ENCODE peak calls at places on chromosomes 3 and 15, in seven cellular contexts. Z is upper lobe of right lung, J is A549, D is kidney, W is psoas muscle, M is lower lobe of right lung, X is adipocyte. A is an unnamed sample. For H3K4me1, the result is how much of the 10 kb centered on the place peaks cover.

GRCh38 chr15:88717342-88718017 is 78.7 kb downstream of the ISG20 start:
- DNase-seq in Z (no peak), J (no peak), D (no peak), W (no peak), M (no peak), X (no peak), A (no peak)

GRCh38 chr3:158200973-158201372 is 91.1 kb downstream of the RSRC1 start:
- DNase-seq in Z (no peak), J (no peak), D (no peak), W (no peak), M (no peak), X (no peak), A (no peak)

GRCh38 chr3:102129774-102130608 is 280.7 kb downstream of the NFKBIZ start:
- DNase-seq in Z (no peak), J (peak), D (no peak), W (no peak), M (no peak), X (peak), A (peak)

GRCh38 chr15:38551720-38552627 is 12.6 kb downstream of the RASGRP1 start:
- DNase-seq in Z (no peak), J (no peak), D (no peak), W (no peak), M (no peak), X (no peak), A (no peak)

GRCh38 chr3:13280856-13281656 is 139.1 kb downstream of the NUP210 start:
- DNase-seq in Z (peak), J (no peak), D (no peak), W (peak), M (peak), X (no peak), A (no peak)

GRCh38 chr3:43296565-43296964 is 10.2 kb downstream of the SNRK start:
- DNase-seq in Z (no peak), J (no peak), D (no peak), W (no peak), M (peak), X (peak), A (no peak)

GRCh38 chr15:62112616-62113593 is 46.1 kb downstream of the C2CD4A start:
- DNase-seq in Z (no peak), J (peak), D (no peak), W (no peak), M (no peak), X (peak), A (peak)

GRCh38 chr15:60635507-60636352 is 156.8 kb upstream of the ICE2 start:
- DNase-seq in Z (no peak), J (no peak), D (no peak), W (no peak), M (no peak), X (no peak), A (no peak)

GRCh38 chr3:138898301-138898700 is 48.6 kb downstream of the FOXL2 start:
- DNase-seq in Z (no peak), J (no peak), D (no peak), W (no peak), M (no peak), X (peak), A (no peak)

GRCh38 chr3:60756636-60757035 is 494.6 kb downstream of the FHIT start:
- DNase-seq in Z (no peak), J (no peak), D (no peak), W (no peak), M (no peak), X (no peak), A (no peak)

GRCh38 chr3:128278761-128279593 is 125.7 kb downstream of the EEFSEC start:
- DNase-seq in Z (peak), J (no peak), D (peak), W (peak), M (peak), X (peak), A (peak)

GRCh38 chr15:101404245-101404644 is 85.3 kb downstream of the PCSK6 start:
- DNase-seq in Z (peak), J (no peak), D (no peak), W (no peak), M (no peak), X (no peak), A (no peak)

GRCh38 chr15:50906954-50907865 is 1.3 kb upstream of the AP4E1 start:
- DNase-seq in Z (no peak), J (peak), D (no peak), W (no peak), M (no peak), X (peak), A (peak)

GRCh38 chr3:120126016-120126415 is 31.8 kb upstream of the GSK3B start:
- DNase-seq in Z (no peak), J (no peak), D (no peak), W (no peak), M (no peak), X (no peak), A (no peak)

GRCh38 chr15:51227967-51228783 is 110.2 kb downstream of the CYP19A1 start:
- DNase-seq in Z (no peak), J (peak), D (no peak), W (no peak), M (no peak), X (peak), A (peak)

GRCh38 chr3:48467110-48467454 is 20.5 kb downstream of the ATRIP start:
- DNase-seq in Z (no peak), J (no peak), D (peak), W (no peak), M (no peak), X (no peak), A (no peak)

GRCh38 chr3:188358787-188359493 is 205.0 kb downstream of the LPP start:
- DNase-seq in Z (no peak), J (no peak), D (no peak), W (no peak), M (no peak), X (no peak), A (no peak)

GRCh38 chr15:59994855-59995557 is 9.1 kb upstream of the FOXB1 start:
- DNase-seq in Z (no peak), J (no peak), D (no peak), W (no peak), M (no peak), X (no peak), A (no peak)

GRCh38 chr15:93895976-93896770 is 335.2 kb upstream of the MCTP2 start:
- DNase-seq in Z (no peak), J (no peak), D (no peak), W (no peak), M (no peak), X (no peak), A (no peak)

GRCh38 chr3:126351086-126351770 is 6.0 kb downstream of the KLF15 start:
- DNase-seq in Z (peak), J (no peak), D (peak), W (peak), M (peak), X (no peak), A (no peak)

GRCh38 chr15:36156855-36157521 is 422.4 kb upstream of the CDIN1 start:
- DNase-seq in Z (no peak), J (peak), D (no peak), W (peak), M (no peak), X (peak), A (no peak)

GRCh38 chr3:191136347-191136746 is 62.7 kb upstream of the OSTN start:
- DNase-seq in Z (no peak), J (peak), D (no peak), W (no peak), M (no peak), X (peak), A (no peak)

GRCh38 chr3:77687545-77687944 is 647.6 kb downstream of the ROBO2 start:
- DNase-seq in Z (no peak), J (no peak), D (no peak), W (no peak), M (no peak), X (no peak), A (no peak)

GRCh38 chr3:156834962-156835535 is 8.9 kb downstream of the LEKR1 start:
- DNase-seq in Z (no peak), J (no peak), D (no peak), W (no peak), M (no peak), X (no peak), A (no peak)

GRCh38 chr3:129036234-129037092 is 24.1 kb upstream of the GP9 start:
- DNase-seq in Z (no peak), J (no peak), D (no peak), W (no peak), M (no peak), X (no peak), A (no peak)

GRCh38 chr3:31064021-31064420 is 169.6 kb upstream of the GADL1 start:
- DNase-seq in Z (no peak), J (no peak), D (no peak), W (no peak), M (no peak), X (peak), A (no peak)

GRCh38 chr3:58434511-58434910 is 879 bp upstream of the PDHB start:
- DNase-seq in Z (no peak), J (no peak), D (no peak), W (no peak), M (no peak), X (no peak), A (no peak)

GRCh38 chr15:95557226-95558046 is 773.1 kb upstream of the NR2F2 start:
- DNase-seq in Z (no peak), J (peak), D (peak), W (no peak), M (no peak), X (peak), A (peak)

GRCh38 chr3:54882114-54882833 is 45.6 kb downstream of the LRTM1 start:
- DNase-seq in Z (no peak), J (peak), D (no peak), W (no peak), M (no peak), X (peak), A (no peak)

GRCh38 chr3:94024385-94024784 is 4.0 kb downstream of the STX19 start:
- DNase-seq in Z (no peak), J (no peak), D (no peak), W (no peak), M (no peak), X (peak), A (no peak)

GRCh38 chr3:45841380-45841700 is 579 bp downstream of the LZTFL1 start:
- DNase-seq in Z (peak), J (peak), D (no peak), W (no peak), M (peak), X (peak), A (no peak)

GRCh38 chr3:53154731-53155320 is 6.2 kb upstream of the PRKCD start:
- DNase-seq in Z (peak), J (no peak), D (no peak), W (no peak), M (peak), X (no peak), A (no peak)

GRCh38 chr15:59362339-59362738 is 10.3 kb downstream of the MYO1E start:
- DNase-seq in Z (no peak), J (no peak), D (no peak), W (no peak), M (no peak), X (no peak), A (no peak)

GRCh38 chr15:45588199-45588910 is 1.2 kb downstream of the BLOC1S6 start:
- DNase-seq in Z (no peak), J (no peak), D (no peak), W (no peak), M (no peak), X (peak), A (no peak)

GRCh38 chr15:39127925-39128617 is 452.8 kb upstream of the THBS1 start:
- DNase-seq in Z (no peak), J (peak), D (no peak), W (no peak), M (no peak), X (peak), A (peak)

GRCh38 chr15:101024709-101025108 is 105.6 kb downstream of the LRRK1 start:
- DNase-seq in Z (no peak), J (no peak), D (peak), W (no peak), M (no peak), X (no peak), A (no peak)

GRCh38 chr3:39110041-39110639 is 2.7 kb downstream of the TTC21A start:
- DNase-seq in Z (no peak), J (no peak), D (no peak), W (no peak), M (no peak), X (no peak), A (no peak)

GRCh38 chr3:50156549-50156948 is 1.4 kb downstream of the SEMA3F start:
- DNase-seq in Z (no peak), J (no peak), D (no peak), W (no peak), M (no peak), X (no peak), A (no peak)
- H3K4me3 ChIP-seq in Z (peak), J (peak), D (peak), W (peak), M (peak), X (no peak), A (no peak)

DNA sequence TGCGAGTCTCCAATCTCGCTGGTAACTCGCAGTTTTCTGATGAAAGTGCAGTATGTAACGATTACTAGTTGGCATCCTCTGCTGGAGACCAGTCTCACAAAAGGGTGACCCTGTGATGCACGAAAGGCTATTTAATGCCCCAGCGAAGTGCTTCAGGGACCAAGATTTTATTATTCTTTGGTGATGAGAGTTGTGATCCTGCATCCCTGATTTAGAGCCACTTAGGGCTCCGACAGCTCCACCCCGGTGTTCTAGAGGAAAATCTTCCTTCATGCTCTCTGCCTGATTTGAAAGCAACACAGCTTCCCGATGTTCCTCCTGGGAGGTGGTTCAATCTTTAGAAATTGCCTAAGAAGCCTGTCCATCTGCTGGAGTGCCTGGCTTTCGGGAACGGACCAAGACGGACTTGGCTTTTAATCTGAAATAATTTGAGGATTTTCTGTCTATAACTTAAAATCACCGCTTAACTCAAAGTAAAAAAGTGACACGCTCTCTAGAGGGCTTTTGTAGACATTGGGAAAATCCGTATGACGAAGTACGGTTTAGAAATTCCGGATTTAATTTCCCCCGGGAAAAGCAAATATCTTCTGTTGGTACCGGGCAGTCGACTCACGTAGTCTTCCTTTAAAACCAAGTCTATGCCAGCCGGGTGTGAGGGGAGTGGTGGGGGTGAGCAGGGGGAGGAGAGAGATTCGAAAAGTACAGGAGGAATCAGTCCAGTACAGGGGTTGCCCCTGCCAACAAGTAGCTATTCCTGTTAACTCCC is 990 bp upstream of the ALCAM start:
- DNase-seq in Z (peak), J (peak), D (no peak), W (no peak), M (no peak), X (peak), A (peak)
- H3K4me1 ChIP-seq in Z (under half), J (under half), D (under half), W (under half), M (under half), X (under half), A (under half)

GRCh38 chr3:139935071-139935865 is at the start of gene CLSTN2:
- DNase-seq in Z (peak), J (peak), D (peak), W (peak), M (peak), X (peak), A (peak)
- H3K4me3 ChIP-seq in Z (peak), J (peak), D (peak), W (peak), M (peak), X (peak), A (peak)

GRCh38 chr15:54707805-54708752 is 488.7 kb downstream of the RSL24D1 start:
- DNase-seq in Z (peak), J (no peak), D (peak), W (peak), M (no peak), X (no peak), A (no peak)
- H3K4me1 ChIP-seq in Z (under half), J (under half), D (under half), W (under half), M (under half), X (under half), A (under half)

DNA sequence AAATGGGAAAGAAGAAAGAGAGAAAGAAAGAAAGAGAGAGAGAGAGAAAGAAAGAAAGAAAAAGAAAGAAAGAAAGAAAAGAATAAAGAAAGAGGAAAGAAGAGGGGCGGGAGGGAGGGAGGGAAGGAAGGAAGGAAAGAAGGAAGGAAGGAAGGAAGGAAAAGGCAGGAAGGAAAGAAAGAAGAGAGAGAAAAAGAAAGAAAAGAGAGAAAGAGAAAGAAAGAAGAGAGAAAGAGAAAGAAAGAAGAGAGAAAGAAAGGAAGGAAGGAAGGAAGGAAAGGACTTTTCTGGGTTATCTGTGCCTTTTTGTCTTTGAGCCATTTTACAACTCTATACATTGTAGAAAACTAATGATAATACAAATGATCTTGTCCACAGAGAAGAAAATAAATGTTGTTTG is 136.6 kb upstream of the SMAD3 start:
- DNase-seq in Z (no peak), J (no peak), D (no peak), W (no peak), M (no peak), X (no peak), A (no peak)
- H3K4me3 ChIP-seq in Z (no peak), J (no peak), D (no peak), W (no peak), M (no peak), X (no peak), A (no peak)